ENCODE peak calls at places on chromosome 9, in five cellular contexts. J, F, W, B and H are unnamed samples.

GRCh38 chr9:69174645-69175487 is 789 bp downstream of the TJP2 start:
- DNase-seq in J (no peak), F (peak; percentile 35), W (peak; percentile 62), B (peak; percentile 79), H (no peak)

GRCh38 chr9:107784235-107784958 is 294.8 kb upstream of the KLF4 start:
- DNase-seq in J (no peak), F (peak; percentile 6), W (no peak), B (peak; percentile 45), H (no peak)

GRCh38 chr9:125701351-125701750 is 5.7 kb downstream of the MAPKAP1 start:
- DNase-seq in J (no peak), F (no peak), W (no peak), B (no peak), H (no peak)

GRCh38 chr9:97853844-97854695 is 1.0 kb downstream of the FOXE1 start:
- DNase-seq in J (no peak), F (no peak), W (peak; percentile 78), B (no peak), H (peak; percentile 56)

GRCh38 chr9:128214571-128215490 is 11.7 kb downstream of the DNM1 start:
- DNase-seq in J (no peak), F (no peak), W (peak; percentile 35), B (no peak), H (no peak)

GRCh38 chr9:19940808-19941207 is 152.0 kb upstream of the SLC24A2 start:
- DNase-seq in J (no peak), F (no peak), W (peak; percentile 34), B (no peak), H (no peak)

GRCh38 chr9:69834056-69834455 is 13.4 kb downstream of the CFAP95 start:
- DNase-seq in J (no peak), F (no peak), W (no peak), B (no peak), H (no peak)

GRCh38 chr9:36102742-36103495 is 33.6 kb upstream of the GLIPR2 start:
- DNase-seq in J (peak; percentile 77), F (peak; percentile 79), W (peak; percentile 74), B (peak; percentile 62), H (peak; percentile 90)

GRCh38 chr9:126872516-126872915 is 12.1 kb downstream of the ZBTB34 start:
- DNase-seq in J (no peak), F (no peak), W (no peak), B (no peak), H (no peak)

GRCh38 chr9:97853056-97853843 is at the start of gene FOXE1:
- DNase-seq in J (no peak), F (no peak), W (no peak), B (no peak), H (no peak)

GRCh38 chr9:109453210-109453842 is 44.8 kb downstream of the PTPN3 start:
- DNase-seq in J (no peak), F (no peak), W (peak; percentile 64), B (peak; percentile 66), H (no peak)

GRCh38 chr9:29006603-29007002 is 1433.3 kb upstream of the C9orf72 start:
- DNase-seq in J (no peak), F (no peak), W (no peak), B (no peak), H (no peak)

GRCh38 chr9:127209948-127210621 is 54.5 kb upstream of the GARNL3 start:
- DNase-seq in J (no peak), F (peak; percentile 34), W (no peak), B (no peak), H (no peak)

GRCh38 chr9:6443661-6444060 is 30.7 kb downstream of the UHRF2 start:
- DNase-seq in J (no peak), F (no peak), W (no peak), B (no peak), H (no peak)

GRCh38 chr9:130662099-130662926 is 2.1 kb upstream of the PRDM12 start:
- DNase-seq in J (no peak), F (no peak), W (peak; percentile 51), B (no peak), H (no peak)

GRCh38 chr9:8172000-8172399 is 372.4 kb upstream of the DMAC1 start:
- DNase-seq in J (no peak), F (no peak), W (no peak), B (no peak), H (no peak)

GRCh38 chr9:125547383-125547782 is 159.6 kb downstream of the MAPKAP1 start:
- DNase-seq in J (no peak), F (no peak), W (no peak), B (no peak), H (no peak)

GRCh38 chr9:5958273-5958672 is 57.2 kb downstream of the RANBP6 start:
- DNase-seq in J (no peak), F (no peak), W (no peak), B (no peak), H (no peak)

GRCh38 chr9:69768101-69768500 is 8.3 kb upstream of the PTAR1 start:
- DNase-seq in J (no peak), F (no peak), W (no peak), B (no peak), H (no peak)

GRCh38 chr9:75941066-75941465 is 50.6 kb downstream of the PCSK5 start:
- DNase-seq in J (no peak), F (no peak), W (no peak), B (no peak), H (no peak)

GRCh38 chr9:133644968-133645765 is 9.0 kb downstream of the DBH start:
- DNase-seq in J (no peak), F (no peak), W (no peak), B (no peak), H (no peak)

GRCh38 chr9:19241728-19242127 is 11.2 kb downstream of the DENND4C start:
- DNase-seq in J (no peak), F (no peak), W (no peak), B (no peak), H (no peak)

GRCh38 chr9:109440797-109441287 is 57.3 kb downstream of the PTPN3 start:
- DNase-seq in J (no peak), F (peak; percentile 70), W (peak; percentile 74), B (peak; percentile 77), H (peak; percentile 12)

GRCh38 chr9:135123735-135124134 is 36.3 kb downstream of the OLFM1 start:
- DNase-seq in J (no peak), F (no peak), W (peak; percentile 66), B (no peak), H (no peak)

GRCh38 chr9:104774831-104775573 is 11.1 kb downstream of the NIPSNAP3B start:
- DNase-seq in J (no peak), F (peak; percentile 45), W (no peak), B (no peak), H (no peak)

GRCh38 chr9:127769985-127770904 is 8.2 kb downstream of the SH2D3C start:
- DNase-seq in J (no peak), F (peak; percentile 64), W (no peak), B (no peak), H (no peak)